ENCODE peak calls at places on chromosomes 13 and 19, in four cellular contexts. P, B, V and C are unnamed samples.

GRCh38 chr13:110529522-110530311 is 31.8 kb downstream of the RAB20 start:
- DNase-seq in P (no peak), B (no peak), V (no peak), C (no peak)

GRCh38 chr19:15216363-15216762 is 15.6 kb upstream of the NOTCH3 start:
- DNase-seq in P (no peak), B (no peak), V (no peak), C (no peak)

GRCh38 chr19:42546831-42547500 is 18.7 kb upstream of the CEACAM1 start:
- DNase-seq in P (no peak), B (no peak), V (no peak), C (no peak)

GRCh38 chr19:13302521-13303270 is 152.5 kb downstream of the IER2 start:
- DNase-seq in P (no peak), B (no peak), V (no peak), C (no peak)

GRCh38 chr19:53012006-53012405 is 1.7 kb upstream of the ERVV-1 start:
- DNase-seq in P (no peak), B (no peak), V (no peak), C (no peak)

GRCh38 chr13:105735269-105735668 is 800.2 kb downstream of the EFNB2 start:
- DNase-seq in P (no peak), B (no peak), V (peak; percentile 77), C (no peak)

GRCh38 chr13:66210677-66211076 is 1019.5 kb downstream of the PCDH9 start:
- DNase-seq in P (no peak), B (no peak), V (no peak), C (no peak)

GRCh38 chr13:39451301-39451700 is 151.7 kb downstream of the LHFPL6 start:
- DNase-seq in P (no peak), B (no peak), V (no peak), C (peak; percentile 41)

GRCh38 chr19:55005684-55006488 is 32.2 kb downstream of the GP6 start:
- DNase-seq in P (no peak), B (no peak), V (no peak), C (peak; percentile 32)